ENCODE peak calls at places on chromosomes 3 and 15, in five cellular contexts. Z is left ventricle myocardium inferior, L is uterus, D is Peyer's patch, M is dorsolateral prefrontal cortex. F is an unnamed sample.

GRCh38 chr3:186452517-186452916 is 90.5 kb upstream of the DGKG start:
- DNase-seq in Z (no peak), L (no peak), D (no peak), M (no peak), F (peak; percentile 59)

GRCh38 chr3:159189994-159190669 is 388.3 kb downstream of the MFSD1 start:
- DNase-seq in Z (no peak), L (no peak), D (no peak), M (no peak), F (peak; percentile 76)

GRCh38 chr3:21613372-21614070 is 137.5 kb downstream of the ZNF385D start:
- DNase-seq in Z (no peak), L (no peak), D (no peak), M (no peak), F (no peak)

GRCh38 chr3:147372525-147373027 is 33.8 kb downstream of the ZIC4 start:
- DNase-seq in Z (no peak), L (no peak), D (no peak), M (no peak), F (no peak)

GRCh38 chr15:48282186-48282585 is 49.0 kb upstream of the DUT start:
- DNase-seq in Z (no peak), L (no peak), D (no peak), M (no peak), F (no peak)

GRCh38 chr3:160598865-160599264 is 33.5 kb upstream of the KPNA4 start:
- DNase-seq in Z (no peak), L (no peak), D (no peak), M (no peak), F (no peak)

GRCh38 chr3:55884066-55884465 is 397.0 kb upstream of the WNT5A start:
- DNase-seq in Z (no peak), L (no peak), D (no peak), M (no peak), F (peak; percentile 61)

GRCh38 chr3:113193298-113193697 is 18.1 kb upstream of the BOC start:
- DNase-seq in Z (no peak), L (peak; percentile 52), D (no peak), M (no peak), F (no peak)

GRCh38 chr3:182911782-182912111 is 68.6 kb downstream of the DCUN1D1 start:
- DNase-seq in Z (no peak), L (no peak), D (no peak), M (no peak), F (peak; percentile 77)

GRCh38 chr3:118128886-118129285 is 905.8 kb downstream of the IGSF11 start:
- DNase-seq in Z (no peak), L (no peak), D (no peak), M (no peak), F (peak; percentile 91)

GRCh38 chr3:185353823-185354614 is 8.9 kb upstream of the MAP3K13 start:
- DNase-seq in Z (peak; percentile 44), L (peak; percentile 27), D (peak; percentile 61), M (no peak), F (peak; percentile 86)

GRCh38 chr3:143120716-143121239 is 1.2 kb downstream of the CHST2 start:
- DNase-seq in Z (no peak), L (no peak), D (peak; percentile 53), M (peak; percentile 43), F (peak; percentile 33)

GRCh38 chr3:4290272-4290893 is 12.8 kb upstream of the SETMAR start:
- DNase-seq in Z (no peak), L (no peak), D (no peak), M (no peak), F (peak; percentile 53)

GRCh38 chr3:155382396-155383042 is 89.0 kb upstream of the STRIT1 start:
- DNase-seq in Z (peak; percentile 77), L (peak; percentile 56), D (peak; percentile 86), M (peak; percentile 52), F (peak; percentile 74)

GRCh38 chr3:120875507-120875906 is 32.5 kb upstream of the STXBP5L start:
- DNase-seq in Z (no peak), L (no peak), D (no peak), M (no peak), F (no peak)

GRCh38 chr3:81922404-81922803 is 161.0 kb upstream of the GBE1 start:
- DNase-seq in Z (no peak), L (no peak), D (no peak), M (no peak), F (no peak)

GRCh38 chr15:31360843-31361763 is 34.5 kb downstream of the KLF13 start:
- DNase-seq in Z (peak; percentile 52), L (no peak), D (peak; percentile 74), M (no peak), F (peak; percentile 33)

GRCh38 chr3:153903430-153903829 is 217.8 kb upstream of the ARHGEF26 start:
- DNase-seq in Z (no peak), L (no peak), D (no peak), M (no peak), F (no peak)

GRCh38 chr15:91113036-91113435 is 13.0 kb downstream of the SV2B start:
- DNase-seq in Z (no peak), L (no peak), D (no peak), M (no peak), F (no peak)

GRCh38 chr3:2614578-2614977 is 495.6 kb downstream of the IL5RA start:
- DNase-seq in Z (no peak), L (no peak), D (no peak), M (no peak), F (no peak)

GRCh38 chr15:73955326-73955725 is 29.1 kb downstream of the LOXL1 start:
- DNase-seq in Z (no peak), L (no peak), D (no peak), M (no peak), F (no peak)

GRCh38 chr15:44719293-44719999 is 8.1 kb downstream of the B2M start:
- DNase-seq in Z (no peak), L (no peak), D (no peak), M (no peak), F (no peak)

GRCh38 chr15:76330281-76330680 is 6.3 kb upstream of the ISL2 start:
- DNase-seq in Z (no peak), L (no peak), D (no peak), M (no peak), F (peak; percentile 65)
- TF ChIP-seq CTCF in Z (peak; percentile 72), L (peak; percentile 32), D (peak; percentile 36), M (peak; percentile 51), F (peak; percentile 61)

GRCh38 chr3:126008219-126008618 is 39.2 kb downstream of the ROPN1B start:
- DNase-seq in Z (no peak), L (no peak), D (no peak), M (no peak), F (no peak)
- H3K4me3 ChIP-seq in Z (no peak overlapping the region), L (no peak overlapping the region), D (no peak overlapping the region), M (no peak overlapping the region), F (no peak overlapping the region)

GRCh38 chr3:174125267-174125844 is 727.8 kb downstream of the NLGN1 start:
- DNase-seq in Z (no peak), L (no peak), D (no peak), M (no peak), F (peak; percentile 44)
- TF ChIP-seq CTCF in Z (peak; percentile 56), L (no peak), D (peak; percentile 35), M (peak; percentile 69), F (peak; percentile 69)

GRCh38 chr3:157953565-157953964 is 152.7 kb downstream of the SHOX2 start:
- DNase-seq in Z (no peak), L (no peak), D (no peak), M (no peak), F (no peak)

GRCh38 chr3:157961665-157962064 is 144.6 kb downstream of the SHOX2 start:
- DNase-seq in Z (no peak), L (no peak), D (no peak), M (no peak), F (no peak)

GRCh38 chr3:157956850-157957249 is 149.4 kb downstream of the SHOX2 start:
- DNase-seq in Z (no peak), L (no peak), D (no peak), M (no peak), F (no peak)

DNA sequence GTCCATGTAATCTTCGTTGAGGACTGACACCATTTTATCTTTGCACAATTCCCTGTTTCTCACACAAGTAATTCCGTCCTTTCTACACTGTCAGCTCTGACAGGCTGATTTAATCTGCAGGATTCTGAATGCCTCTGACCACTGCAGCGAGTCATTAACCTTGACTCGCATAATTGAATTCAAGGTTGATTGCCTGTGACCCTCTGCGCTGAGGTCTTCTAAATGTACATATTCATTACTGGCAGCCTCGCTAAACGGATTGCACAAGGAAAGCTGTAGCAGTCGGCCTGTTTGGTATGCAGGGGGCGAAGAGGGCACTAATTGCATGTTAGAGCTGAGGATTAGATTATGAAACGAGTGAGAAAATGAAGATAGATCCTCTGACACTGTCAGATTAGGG is 147.7 kb downstream of the SHOX2 start:
- DNase-seq in Z (no peak), L (no peak), D (no peak), M (no peak), F (no peak)
- H3K4me3 ChIP-seq in Z (no peak overlapping the region), L (no peak overlapping the region), D (no peak overlapping the region), M (no peak overlapping the region), F (no peak overlapping the region)

GRCh38 chr15:94480289-94480834 is 249.0 kb downstream of the MCTP2 start:
- DNase-seq in Z (no peak), L (no peak), D (no peak), M (no peak), F (peak; percentile 38)
- TF ChIP-seq CTCF in Z (no peak), L (no peak), D (no peak), M (no peak), F (no peak)

DNA sequence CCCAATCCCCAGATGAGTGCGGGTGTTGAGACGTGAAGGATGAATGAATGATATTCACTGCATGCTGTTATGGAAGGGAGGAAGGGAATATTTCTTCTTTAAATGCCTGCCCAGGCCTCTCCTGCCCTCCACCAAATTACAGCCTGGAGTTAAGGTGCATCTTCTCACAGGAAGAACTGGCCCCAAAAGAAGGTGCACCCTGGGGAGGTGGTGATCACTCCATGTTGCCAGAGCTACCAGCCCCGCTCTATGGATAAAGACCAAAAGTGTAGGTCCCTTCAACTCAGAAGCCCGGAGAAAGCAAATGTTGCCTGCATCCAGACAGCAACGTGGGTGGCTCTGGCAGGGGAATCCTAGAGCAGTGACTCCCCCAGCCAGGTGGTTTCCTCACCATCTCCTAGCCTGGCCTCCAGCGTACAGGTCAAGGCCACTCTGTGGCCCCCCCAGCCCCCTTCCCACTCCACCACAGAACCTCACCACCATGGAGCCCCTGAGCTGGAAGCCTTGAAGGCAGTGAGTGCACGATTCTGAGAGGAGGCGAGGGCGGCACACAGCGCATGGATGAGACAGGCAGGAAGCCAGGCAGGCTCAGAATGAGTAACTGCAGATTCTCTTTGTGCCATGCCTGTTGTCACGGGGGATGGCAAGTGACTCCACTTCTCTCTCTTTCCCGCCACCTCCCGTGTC is 3.5 kb upstream of the VIPR1 start:
- DNase-seq in Z (no peak), L (no peak), D (peak; percentile 43), M (peak; percentile 87), F (peak; percentile 34)
- H3K4me3 ChIP-seq in Z (no peak overlapping the region), L (no peak overlapping the region), D (no peak overlapping the region), M (no peak overlapping the region), F (no peak overlapping the region)

GRCh38 chr3:15205934-15206661 is at the start of gene CAPN7:
- DNase-seq in Z (peak; percentile 96), L (peak; percentile 93), D (peak; percentile 97), M (peak; percentile 95), F (peak; percentile 95)
- TF ChIP-seq CTCF in Z (peak; percentile 55), L (peak; percentile 56), D (peak; percentile 51), M (peak; percentile 61), F (peak; percentile 21)